ENCODE peak calls at places on chromosomes 6 and 20, in nine cellular contexts. One of them, this sample, is unnamed.

GRCh38 chr6:39365281-39366074 is 43.0 kb upstream of the KCNK16 start:
- DNase-seq in neural crest cell: no peak
- DNase-seq in tibial artery: no peak
- DNase-seq in osteocyte: no peak
- DNase-seq in RWPE1: peak
- DNase-seq in progenitor cell of endocrine pancreas: no peak
- DNase-seq in GM13977: no peak
- DNase-seq in AG10803: peak
- DNase-seq in fibroblast of mammary gland: peak
- DNase-seq in this sample: no peak

GRCh38 chr20:688809-689208 is 13.2 kb upstream of the SCRT2 start:
- DNase-seq in neural crest cell: no peak
- DNase-seq in tibial artery: no peak
- DNase-seq in osteocyte: no peak
- DNase-seq in RWPE1: no peak
- DNase-seq in progenitor cell of endocrine pancreas: no peak
- DNase-seq in GM13977: no peak
- DNase-seq in AG10803: no peak
- DNase-seq in fibroblast of mammary gland: peak
- DNase-seq in this sample: no peak

GRCh38 chr6:139142267-139142666 is 7.4 kb downstream of the HECA start:
- DNase-seq in neural crest cell: no peak
- DNase-seq in tibial artery: no peak
- DNase-seq in osteocyte: no peak
- DNase-seq in RWPE1: no peak
- DNase-seq in progenitor cell of endocrine pancreas: no peak
- DNase-seq in GM13977: no peak
- DNase-seq in AG10803: no peak
- DNase-seq in fibroblast of mammary gland: no peak
- DNase-seq in this sample: no peak

GRCh38 chr6:45822269-45822812 is 193.3 kb downstream of the CLIC5 start:
- DNase-seq in neural crest cell: no peak
- DNase-seq in tibial artery: no peak
- DNase-seq in osteocyte: no peak
- DNase-seq in RWPE1: no peak
- DNase-seq in progenitor cell of endocrine pancreas: no peak
- DNase-seq in GM13977: no peak
- DNase-seq in AG10803: no peak
- DNase-seq in fibroblast of mammary gland: no peak
- DNase-seq in this sample: no peak

GRCh38 chr6:127971945-127972391 is 71.1 kb upstream of the THEMIS start:
- DNase-seq in neural crest cell: no peak
- DNase-seq in tibial artery: no peak
- DNase-seq in osteocyte: no peak
- DNase-seq in RWPE1: peak
- DNase-seq in progenitor cell of endocrine pancreas: no peak
- DNase-seq in GM13977: no peak
- DNase-seq in AG10803: peak
- DNase-seq in fibroblast of mammary gland: peak
- DNase-seq in this sample: no peak

GRCh38 chr6:150631283-150631981 is 31.7 kb downstream of the PLEKHG1 start:
- DNase-seq in neural crest cell: no peak
- DNase-seq in tibial artery: no peak
- DNase-seq in osteocyte: no peak
- DNase-seq in RWPE1: no peak
- DNase-seq in progenitor cell of endocrine pancreas: no peak
- DNase-seq in GM13977: no peak
- DNase-seq in AG10803: no peak
- DNase-seq in fibroblast of mammary gland: no peak
- DNase-seq in this sample: no peak

GRCh38 chr6:124010574-124010973 is 206.9 kb downstream of the NKAIN2 start:
- DNase-seq in neural crest cell: no peak
- DNase-seq in tibial artery: no peak
- DNase-seq in osteocyte: no peak
- DNase-seq in RWPE1: no peak
- DNase-seq in progenitor cell of endocrine pancreas: no peak
- DNase-seq in GM13977: no peak
- DNase-seq in AG10803: no peak
- DNase-seq in fibroblast of mammary gland: no peak
- DNase-seq in this sample: no peak

GRCh38 chr6:10202111-10202510 is 212.8 kb downstream of the TFAP2A start:
- DNase-seq in neural crest cell: no peak
- DNase-seq in tibial artery: no peak
- DNase-seq in osteocyte: no peak
- DNase-seq in RWPE1: peak
- DNase-seq in progenitor cell of endocrine pancreas: no peak
- DNase-seq in GM13977: no peak
- DNase-seq in AG10803: no peak
- DNase-seq in fibroblast of mammary gland: no peak
- DNase-seq in this sample: no peak

GRCh38 chr20:44052166-44052565 is 134.8 kb downstream of the JPH2 start:
- DNase-seq in neural crest cell: no peak
- DNase-seq in tibial artery: peak
- DNase-seq in osteocyte: peak
- DNase-seq in RWPE1: no peak
- DNase-seq in progenitor cell of endocrine pancreas: peak
- DNase-seq in GM13977: no peak
- DNase-seq in AG10803: no peak
- DNase-seq in fibroblast of mammary gland: no peak
- DNase-seq in this sample: no peak

GRCh38 chr20:44054849-44055248 is 132.1 kb downstream of the JPH2 start:
- DNase-seq in neural crest cell: no peak
- DNase-seq in tibial artery: no peak
- DNase-seq in osteocyte: no peak
- DNase-seq in RWPE1: no peak
- DNase-seq in progenitor cell of endocrine pancreas: no peak
- DNase-seq in GM13977: no peak
- DNase-seq in AG10803: no peak
- DNase-seq in fibroblast of mammary gland: no peak
- DNase-seq in this sample: no peak

GRCh38 chr20:44056010-44056698 is 130.8 kb downstream of the JPH2 start:
- DNase-seq in neural crest cell: no peak
- DNase-seq in tibial artery: peak
- DNase-seq in osteocyte: peak
- DNase-seq in RWPE1: peak
- DNase-seq in progenitor cell of endocrine pancreas: peak
- DNase-seq in GM13977: no peak
- DNase-seq in AG10803: no peak
- DNase-seq in fibroblast of mammary gland: no peak
- DNase-seq in this sample: no peak

GRCh38 chr20:44053046-44053445 is 133.9 kb downstream of the JPH2 start:
- DNase-seq in neural crest cell: no peak
- DNase-seq in tibial artery: no peak
- DNase-seq in osteocyte: no peak
- DNase-seq in RWPE1: no peak
- DNase-seq in progenitor cell of endocrine pancreas: peak
- DNase-seq in GM13977: no peak
- DNase-seq in AG10803: no peak
- DNase-seq in fibroblast of mammary gland: no peak
- DNase-seq in this sample: no peak

DNA sequence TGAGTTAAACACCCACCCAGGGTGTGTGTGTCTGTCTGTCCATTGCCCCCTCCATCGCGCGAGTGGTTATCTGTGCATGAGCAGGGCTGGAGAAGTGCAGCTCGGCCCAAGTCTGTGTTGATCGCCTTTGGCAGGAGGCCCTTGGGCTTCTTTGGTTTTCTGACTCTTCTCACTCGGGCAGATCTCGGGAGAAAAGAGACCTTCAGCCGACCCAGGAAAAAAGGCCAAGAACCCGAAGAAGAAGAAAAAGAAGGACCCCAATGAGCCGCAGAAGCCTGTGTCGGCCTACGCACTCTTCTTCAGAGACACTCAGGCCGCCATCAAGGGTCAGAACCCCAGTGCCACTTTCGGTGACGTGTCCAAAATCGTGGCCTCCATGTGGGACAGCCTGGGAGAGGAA is 132.9 kb downstream of the JPH2 start:
- DNase-seq in neural crest cell: no peak
- DNase-seq in tibial artery: peak
- DNase-seq in osteocyte: no peak
- DNase-seq in RWPE1: no peak
- DNase-seq in progenitor cell of endocrine pancreas: no peak
- DNase-seq in GM13977: no peak
- DNase-seq in AG10803: no peak
- DNase-seq in fibroblast of mammary gland: no peak
- DNase-seq in this sample: no peak
- TF ChIP-seq CTCF in neural crest cell: no peak
- TF ChIP-seq CTCF in tibial artery: no peak
- TF ChIP-seq CTCF in osteocyte: no peak
- TF ChIP-seq CTCF in RWPE1: no peak
- TF ChIP-seq CTCF in progenitor cell of endocrine pancreas: no peak
- TF ChIP-seq CTCF in GM13977: no peak
- TF ChIP-seq CTCF in AG10803: no peak
- TF ChIP-seq CTCF in fibroblast of mammary gland: no peak
- TF ChIP-seq CTCF in this sample: no peak

GRCh38 chr6:130406935-130407532 is 41.2 kb downstream of the TMEM200A start:
- DNase-seq in neural crest cell: no peak
- DNase-seq in tibial artery: no peak
- DNase-seq in osteocyte: no peak
- DNase-seq in RWPE1: no peak
- DNase-seq in progenitor cell of endocrine pancreas: no peak
- DNase-seq in GM13977: no peak
- DNase-seq in AG10803: peak
- DNase-seq in fibroblast of mammary gland: peak
- DNase-seq in this sample: no peak
- TF ChIP-seq CTCF in neural crest cell: no peak
- TF ChIP-seq CTCF in tibial artery: no peak
- TF ChIP-seq CTCF in osteocyte: no peak
- TF ChIP-seq CTCF in RWPE1: no peak
- TF ChIP-seq CTCF in progenitor cell of endocrine pancreas: no peak
- TF ChIP-seq CTCF in GM13977: no peak
- TF ChIP-seq CTCF in AG10803: no peak
- TF ChIP-seq CTCF in fibroblast of mammary gland: no peak
- TF ChIP-seq CTCF in this sample: no peak

GRCh38 chr20:62408640-62409039 is 1.6 kb upstream of the CABLES2 start:
- DNase-seq in neural crest cell: no peak
- DNase-seq in tibial artery: no peak
- DNase-seq in osteocyte: no peak
- DNase-seq in RWPE1: no peak
- DNase-seq in progenitor cell of endocrine pancreas: no peak
- DNase-seq in GM13977: no peak
- DNase-seq in AG10803: no peak
- DNase-seq in fibroblast of mammary gland: no peak
- DNase-seq in this sample: no peak

GRCh38 chr20:62408055-62408454 is 970 bp upstream of the CABLES2 start:
- DNase-seq in neural crest cell: no peak
- DNase-seq in tibial artery: no peak
- DNase-seq in osteocyte: no peak
- DNase-seq in RWPE1: no peak
- DNase-seq in progenitor cell of endocrine pancreas: no peak
- DNase-seq in GM13977: no peak
- DNase-seq in AG10803: no peak
- DNase-seq in fibroblast of mammary gland: no peak
- DNase-seq in this sample: no peak

GRCh38 chr20:62405981-62406513 is 1.0 kb downstream of the CABLES2 start:
- DNase-seq in neural crest cell: no peak
- DNase-seq in tibial artery: no peak
- DNase-seq in osteocyte: no peak
- DNase-seq in RWPE1: no peak
- DNase-seq in progenitor cell of endocrine pancreas: no peak
- DNase-seq in GM13977: no peak
- DNase-seq in AG10803: no peak
- DNase-seq in fibroblast of mammary gland: no peak
- DNase-seq in this sample: no peak

GRCh38 chr20:62406635-62407176 is 379 bp downstream of the CABLES2 start:
- DNase-seq in neural crest cell: no peak
- DNase-seq in tibial artery: no peak
- DNase-seq in osteocyte: no peak
- DNase-seq in RWPE1: no peak
- DNase-seq in progenitor cell of endocrine pancreas: no peak
- DNase-seq in GM13977: no peak
- DNase-seq in AG10803: no peak
- DNase-seq in fibroblast of mammary gland: no peak
- DNase-seq in this sample: no peak

DNA sequence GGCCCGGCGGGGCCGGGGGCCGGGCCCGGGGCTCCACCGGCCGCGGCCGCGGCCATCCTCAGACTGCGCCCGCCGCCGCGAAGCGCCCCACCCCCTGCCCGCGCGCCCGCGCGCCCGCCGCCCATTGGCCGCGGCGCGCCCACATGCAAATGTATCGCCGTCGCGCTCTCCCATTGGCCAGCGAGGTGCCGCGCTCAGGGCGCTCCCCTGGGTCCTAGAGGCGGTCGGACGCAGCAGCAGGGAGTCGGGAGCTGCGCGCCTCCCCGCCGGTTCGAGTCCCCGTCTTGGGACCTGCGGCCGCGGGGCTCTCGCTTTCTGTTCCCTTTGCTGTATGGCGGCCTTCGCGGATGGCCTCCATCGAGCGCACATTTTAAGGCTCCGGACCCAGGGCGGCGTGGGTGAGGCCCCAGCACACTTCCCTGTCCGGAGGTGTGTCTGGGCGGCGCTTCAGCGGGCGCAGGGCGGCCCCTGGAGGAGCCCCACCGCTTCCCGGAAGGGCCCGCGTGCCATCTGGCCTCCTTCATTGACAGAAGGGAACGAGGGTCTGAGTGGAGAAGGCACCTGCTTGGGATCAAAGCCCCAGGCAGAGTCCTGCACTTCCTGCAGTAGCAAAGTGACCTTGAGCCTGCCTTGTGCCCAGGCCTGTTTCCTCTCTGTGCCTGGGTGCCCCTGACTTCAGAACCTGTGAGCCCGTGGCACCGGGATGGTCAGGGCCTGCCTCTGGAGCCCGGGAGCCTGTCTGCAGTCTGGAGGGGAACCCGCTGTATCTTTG is at the start of gene CABLES2:
- DNase-seq in neural crest cell: peak
- DNase-seq in tibial artery: peak
- DNase-seq in osteocyte: peak
- DNase-seq in RWPE1: peak
- DNase-seq in progenitor cell of endocrine pancreas: peak
- DNase-seq in GM13977: peak
- DNase-seq in AG10803: peak
- DNase-seq in fibroblast of mammary gland: peak
- DNase-seq in this sample: peak
- TF ChIP-seq CTCF in neural crest cell: no peak
- TF ChIP-seq CTCF in tibial artery: peak
- TF ChIP-seq CTCF in osteocyte: no peak
- TF ChIP-seq CTCF in RWPE1: peak
- TF ChIP-seq CTCF in progenitor cell of endocrine pancreas: no peak
- TF ChIP-seq CTCF in GM13977: no peak
- TF ChIP-seq CTCF in AG10803: no peak
- TF ChIP-seq CTCF in fibroblast of mammary gland: no peak
- TF ChIP-seq CTCF in this sample: peak

GRCh38 chr6:42200035-42200434 is 5.3 kb upstream of the GUCA1B start:
- DNase-seq in neural crest cell: no peak
- DNase-seq in tibial artery: no peak
- DNase-seq in osteocyte: no peak
- DNase-seq in RWPE1: peak
- DNase-seq in progenitor cell of endocrine pancreas: no peak
- DNase-seq in GM13977: no peak
- DNase-seq in AG10803: peak
- DNase-seq in fibroblast of mammary gland: peak
- DNase-seq in this sample: no peak

GRCh38 chr6:42199106-42199981 is 4.6 kb upstream of the GUCA1B start:
- DNase-seq in neural crest cell: no peak
- DNase-seq in tibial artery: no peak
- DNase-seq in osteocyte: no peak
- DNase-seq in RWPE1: no peak
- DNase-seq in progenitor cell of endocrine pancreas: no peak
- DNase-seq in GM13977: no peak
- DNase-seq in AG10803: peak
- DNase-seq in fibroblast of mammary gland: peak
- DNase-seq in this sample: no peak

GRCh38 chr6:42201382-42201781 is 6.6 kb upstream of the GUCA1B start:
- DNase-seq in neural crest cell: no peak
- DNase-seq in tibial artery: no peak
- DNase-seq in osteocyte: no peak
- DNase-seq in RWPE1: no peak
- DNase-seq in progenitor cell of endocrine pancreas: no peak
- DNase-seq in GM13977: no peak
- DNase-seq in AG10803: peak
- DNase-seq in fibroblast of mammary gland: peak
- DNase-seq in this sample: no peak

GRCh38 chr6:42195415-42195814 is 659 bp upstream of the GUCA1B start:
- DNase-seq in neural crest cell: no peak
- DNase-seq in tibial artery: no peak
- DNase-seq in osteocyte: no peak
- DNase-seq in RWPE1: no peak
- DNase-seq in progenitor cell of endocrine pancreas: no peak
- DNase-seq in GM13977: no peak
- DNase-seq in AG10803: no peak
- DNase-seq in fibroblast of mammary gland: no peak
- DNase-seq in this sample: no peak

DNA sequence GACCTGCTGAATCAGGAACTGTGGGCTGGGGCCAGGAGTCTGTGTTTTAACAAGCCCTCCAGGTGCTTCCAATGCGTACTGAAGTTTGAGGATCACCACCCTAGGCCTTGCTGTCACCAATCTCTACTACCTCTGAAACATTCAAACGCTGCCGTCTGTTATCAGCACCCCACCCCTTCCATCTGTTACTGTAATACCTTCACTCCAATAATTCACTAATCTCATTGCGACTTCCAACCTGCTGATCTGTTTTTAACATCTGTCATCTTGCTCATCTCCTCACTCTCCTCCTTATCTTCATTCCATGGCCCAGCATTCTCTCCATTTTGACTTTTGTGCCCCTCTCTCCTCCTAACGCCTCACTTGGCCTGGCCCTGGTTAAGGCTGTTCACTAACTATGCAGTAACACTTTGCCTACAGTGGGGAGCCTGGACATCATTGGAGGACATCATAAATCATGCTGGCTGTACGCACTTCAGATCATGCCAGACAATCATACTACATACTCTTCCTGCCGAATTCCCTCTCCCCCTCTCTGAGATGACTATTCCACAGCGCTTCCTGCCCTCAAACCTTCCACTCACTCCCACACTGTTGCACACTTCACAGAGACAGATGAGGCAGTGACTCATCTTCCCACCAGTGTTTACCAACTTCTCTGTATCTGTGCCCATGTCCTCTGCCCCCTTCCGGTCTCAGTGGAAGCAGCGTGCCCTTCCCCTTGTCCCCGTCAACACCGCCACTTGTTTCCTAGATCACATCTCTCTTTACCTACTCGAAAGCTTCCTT is 3.0 kb upstream of the GUCA1B start:
- DNase-seq in neural crest cell: no peak
- DNase-seq in tibial artery: no peak
- DNase-seq in osteocyte: no peak
- DNase-seq in RWPE1: no peak
- DNase-seq in progenitor cell of endocrine pancreas: no peak
- DNase-seq in GM13977: no peak
- DNase-seq in AG10803: peak
- DNase-seq in fibroblast of mammary gland: peak
- DNase-seq in this sample: no peak
- TF ChIP-seq CTCF in neural crest cell: no peak
- TF ChIP-seq CTCF in tibial artery: no peak
- TF ChIP-seq CTCF in osteocyte: no peak
- TF ChIP-seq CTCF in RWPE1: no peak
- TF ChIP-seq CTCF in progenitor cell of endocrine pancreas: no peak
- TF ChIP-seq CTCF in GM13977: no peak
- TF ChIP-seq CTCF in AG10803: peak
- TF ChIP-seq CTCF in fibroblast of mammary gland: no peak
- TF ChIP-seq CTCF in this sample: no peak